ENCODE peak calls at places on chromosomes 12 and 14, in seven cellular contexts. E is stomach; N is activated naive CD4-positive, alpha-beta T cell treated with anti-CD3 and anti-CD28 coated beads for 36 hours; D is choroid plexus epithelial cell; A is LHCN-M2; V is RWPE1; I is naive B cell. S is an unnamed sample.

GRCh38 chr12:42633594-42633993 is 44.0 kb upstream of the PRICKLE1 start:
- DNase-seq in N (no peak), V (no peak), E (no peak), I (no peak), D (no peak), A (no peak), S (no peak)

GRCh38 chr12:116971222-116971621 is 60.5 kb downstream of the FBXW8 start:
- DNase-seq in E (no peak), I (no peak), A (no peak), N (no peak), D (no peak), V (no peak), S (no peak)

GRCh38 chr12:51717325-51717925 is 126.4 kb downstream of the SCN8A start:
- DNase-seq in V (no peak), N (no peak), I (no peak), D (no peak), A (no peak), E (no peak), S (no peak)

GRCh38 chr12:124514145-124514995 is 53.0 kb downstream of the NCOR2 start:
- DNase-seq in D (no peak), E (no peak), A (no peak), V (no peak), I (no peak), N (no peak), S (no peak)

GRCh38 chr14:28375295-28375694 is 391.3 kb upstream of the FOXG1 start:
- DNase-seq in I (no peak), V (no peak), N (no peak), A (no peak), E (no peak), D (peak; percentile 79), S (peak; percentile 45)

GRCh38 chr12:17334784-17335183 is 728.8 kb upstream of the LMO3 start:
- DNase-seq in I (no peak), A (no peak), N (no peak), E (no peak), D (no peak), V (peak; percentile 5), S (no peak)

GRCh38 chr12:112294793-112295192 is 87.4 kb downstream of the HECTD4 start:
- DNase-seq in I (no peak), N (no peak), D (peak; percentile 59), A (peak; percentile 24), V (no peak), E (no peak), S (no peak)

GRCh38 chr14:77051101-77051500 is 22.6 kb upstream of the IRF2BPL start:
- DNase-seq in D (no peak), I (no peak), E (peak; percentile 60), A (no peak), V (no peak), N (no peak), S (no peak)

GRCh38 chr14:54343276-54344121 is 53.3 kb upstream of the CDKN3 start:
- DNase-seq in V (no peak), I (no peak), A (peak; percentile 48), N (no peak), E (no peak), D (peak; percentile 84), S (no peak)

GRCh38 chr12:53094394-53094787 is 3.1 kb upstream of the IGFBP6 start:
- DNase-seq in D (no peak), E (peak; percentile 21), N (no peak), I (no peak), A (no peak), V (no peak), S (no peak)

GRCh38 chr12:115632323-115632722 is 645.2 kb downstream of the MED13L start:
- DNase-seq in I (no peak), V (peak; percentile 27), N (no peak), E (no peak), A (no peak), D (peak; percentile 41), S (no peak)

GRCh38 chr12:68374315-68374982 is 42.3 kb upstream of the MDM1 start:
- DNase-seq in V (peak; percentile 14), N (peak; percentile 77), E (peak; percentile 40), I (no peak), A (no peak), D (no peak), S (peak; percentile 24)

GRCh38 chr12:13164271-13164670 is 32.3 kb upstream of the EMP1 start:
- DNase-seq in D (no peak), A (no peak), N (no peak), V (no peak), I (no peak), E (no peak), S (peak; percentile 42)

GRCh38 chr12:77725611-77726010 is 105.1 kb upstream of the NAV3 start:
- DNase-seq in A (peak; percentile 37), N (no peak), E (no peak), I (no peak), V (no peak), D (peak; percentile 94), S (peak; percentile 61)

GRCh38 chr12:115691123-115691522 is 586.4 kb downstream of the MED13L start:
- DNase-seq in N (no peak), D (no peak), A (no peak), I (no peak), E (no peak), V (no peak), S (no peak)

GRCh38 chr14:50855558-50855957 is 16.3 kb upstream of the ABHD12B start:
- DNase-seq in I (no peak), D (peak; percentile 62), N (no peak), A (peak; percentile 8), E (no peak), V (no peak), S (peak; percentile 14)

GRCh38 chr14:101525646-101526527 is 35.4 kb upstream of the DIO3 start:
- DNase-seq in A (no peak), V (no peak), N (no peak), I (no peak), D (no peak), E (no peak), S (no peak)

GRCh38 chr12:125381373-125381772 is 316.1 kb downstream of the AACS start:
- DNase-seq in A (no peak), V (no peak), E (no peak), D (no peak), I (no peak), N (no peak), S (no peak)

GRCh38 chr14:75725481-75725880 is 64.4 kb downstream of the TTLL5 start:
- DNase-seq in V (no peak), I (no peak), E (no peak), N (no peak), A (peak; percentile 55), D (no peak), S (no peak)

GRCh38 chr14:92613008-92613658 is 99.6 kb downstream of the RIN3 start:
- DNase-seq in N (peak; percentile 87), D (peak; percentile 20), E (no peak), V (peak; percentile 34), A (no peak), I (peak; percentile 42), S (no peak)

GRCh38 chr12:123089631-123090353 is 61.1 kb downstream of the PITPNM2 start:
- DNase-seq in V (peak; percentile 93), D (peak; percentile 95), N (no peak), I (no peak), A (peak; percentile 97), E (no peak), S (peak; percentile 97)

GRCh38 chr14:32808574-32809098 is 130.0 kb upstream of the NPAS3 start:
- DNase-seq in V (no peak), I (no peak), E (no peak), N (no peak), D (peak; percentile 80), A (peak; percentile 22), S (no peak)

GRCh38 chr12:52523825-52524224 is 3.6 kb upstream of the KRT5 start:
- DNase-seq in I (no peak), E (no peak), D (no peak), N (no peak), V (peak; percentile 62), A (no peak), S (no peak)

GRCh38 chr12:71645268-71645667 is 18.4 kb downstream of the ZFC3H1 start:
- DNase-seq in I (no peak), A (no peak), V (no peak), D (no peak), N (no peak), E (no peak), S (no peak)

GRCh38 chr12:77152623-77153193 is 87.3 kb upstream of the E2F7 start:
- DNase-seq in A (peak; percentile 51), D (peak; percentile 76), E (no peak), N (no peak), I (no peak), V (peak; percentile 10), S (no peak)

GRCh38 chr12:71476513-71476912 is 36.9 kb downstream of the LGR5 start:
- DNase-seq in E (no peak), N (no peak), I (no peak), V (no peak), D (peak; percentile 34), A (peak; percentile 95), S (peak; percentile 69)

GRCh38 chr14:81165188-81165587 is 55.6 kb downstream of the GTF2A1 start:
- DNase-seq in N (no peak), E (no peak), V (no peak), D (no peak), I (no peak), A (no peak), S (no peak)

GRCh38 chr12:32765906-32766305 is 10.2 kb upstream of the YARS2 start:
- DNase-seq in A (peak; percentile 88), E (no peak), N (no peak), V (no peak), I (no peak), D (peak; percentile 42), S (no peak)

GRCh38 chr14:41062826-41063225 is 543.9 kb upstream of the LRFN5 start:
- DNase-seq in I (no peak), V (peak; percentile 13), D (no peak), E (no peak), N (no peak), A (no peak), S (peak; percentile 0)

GRCh38 chr14:99579077-99579836 is 24.8 kb downstream of the CCDC85C start:
- DNase-seq in N (no peak), V (no peak), E (peak; percentile 92), D (no peak), A (no peak), I (no peak), S (peak; percentile 79)

GRCh38 chr12:6370994-6371754 is 4.2 kb downstream of the SCNN1A start:
- DNase-seq in A (peak; percentile 39), E (peak; percentile 66), I (no peak), D (peak; percentile 79), V (peak; percentile 95), N (peak; percentile 42), S (peak; percentile 95)

S was measured in foreskin keratinocyte.